ENCODE peak calls at places on chromosomes 16 and 17, in eight cellular contexts. One of them, this sample, is unnamed.

GRCh38 chr16:58099097-58099955 is 29.9 kb downstream of the CFAP20 start:
- DNase-seq in endothelial cell: no peak
- DNase-seq in dorsolateral prefrontal cortex: no peak
- DNase-seq in transverse colon: no peak
- DNase-seq in fibroblast of the conjunctiva: no peak
- DNase-seq in SK-N-DZ: no peak
- DNase-seq in activated T-helper 2 cell treated with anti-CD3 and anti-CD28 coated beads, Interferon-gamma antibody, Interleukin-2, Interleukin-4, amounts not matched to agents 10 μg/mL and 5 μg/mL and 100 μg/mL, durations not matched to agents 14 hours and 24 hours and 36 hours: no peak
- DNase-seq in activated T-cell treated with anti-CD3 and anti-CD28 coated beads for 24 hours: no peak
- DNase-seq in this sample: peak

GRCh38 chr17:2214047-2214717 is 89.4 kb downstream of the SMG6 start:
- DNase-seq in endothelial cell: no peak
- DNase-seq in dorsolateral prefrontal cortex: no peak
- DNase-seq in transverse colon: peak
- DNase-seq in fibroblast of the conjunctiva: no peak
- DNase-seq in SK-N-DZ: no peak
- DNase-seq in activated T-helper 2 cell treated with anti-CD3 and anti-CD28 coated beads, Interferon-gamma antibody, Interleukin-2, Interleukin-4, amounts not matched to agents 10 μg/mL and 5 μg/mL and 100 μg/mL, durations not matched to agents 14 hours and 24 hours and 36 hours: no peak
- DNase-seq in activated T-cell treated with anti-CD3 and anti-CD28 coated beads for 24 hours: peak
- DNase-seq in this sample: peak

GRCh38 chr16:58280846-58281301 is 14.0 kb downstream of the PRSS54 start:
- DNase-seq in endothelial cell: no peak
- DNase-seq in dorsolateral prefrontal cortex: no peak
- DNase-seq in transverse colon: no peak
- DNase-seq in fibroblast of the conjunctiva: no peak
- DNase-seq in SK-N-DZ: no peak
- DNase-seq in activated T-helper 2 cell treated with anti-CD3 and anti-CD28 coated beads, Interferon-gamma antibody, Interleukin-2, Interleukin-4, amounts not matched to agents 10 μg/mL and 5 μg/mL and 100 μg/mL, durations not matched to agents 14 hours and 24 hours and 36 hours: no peak
- DNase-seq in activated T-cell treated with anti-CD3 and anti-CD28 coated beads for 24 hours: no peak
- DNase-seq in this sample: no peak

GRCh38 chr17:29151567-29151966 is 28.6 kb downstream of the MYO18A start:
- DNase-seq in endothelial cell: no peak
- DNase-seq in dorsolateral prefrontal cortex: no peak
- DNase-seq in transverse colon: no peak
- DNase-seq in fibroblast of the conjunctiva: no peak
- DNase-seq in SK-N-DZ: no peak
- DNase-seq in activated T-helper 2 cell treated with anti-CD3 and anti-CD28 coated beads, Interferon-gamma antibody, Interleukin-2, Interleukin-4, amounts not matched to agents 10 μg/mL and 5 μg/mL and 100 μg/mL, durations not matched to agents 14 hours and 24 hours and 36 hours: no peak
- DNase-seq in activated T-cell treated with anti-CD3 and anti-CD28 coated beads for 24 hours: no peak
- DNase-seq in this sample: no peak

GRCh38 chr16:59113009-59113408 is 378.9 kb upstream of the GOT2 start:
- DNase-seq in endothelial cell: no peak
- DNase-seq in dorsolateral prefrontal cortex: no peak
- DNase-seq in transverse colon: no peak
- DNase-seq in fibroblast of the conjunctiva: no peak
- DNase-seq in SK-N-DZ: no peak
- DNase-seq in activated T-helper 2 cell treated with anti-CD3 and anti-CD28 coated beads, Interferon-gamma antibody, Interleukin-2, Interleukin-4, amounts not matched to agents 10 μg/mL and 5 μg/mL and 100 μg/mL, durations not matched to agents 14 hours and 24 hours and 36 hours: no peak
- DNase-seq in activated T-cell treated with anti-CD3 and anti-CD28 coated beads for 24 hours: no peak
- DNase-seq in this sample: no peak

GRCh38 chr17:28426081-28426519 is 20.1 kb upstream of the SLC46A1 start:
- DNase-seq in endothelial cell: peak
- DNase-seq in dorsolateral prefrontal cortex: no peak
- DNase-seq in transverse colon: peak
- DNase-seq in fibroblast of the conjunctiva: no peak
- DNase-seq in SK-N-DZ: peak
- DNase-seq in activated T-helper 2 cell treated with anti-CD3 and anti-CD28 coated beads, Interferon-gamma antibody, Interleukin-2, Interleukin-4, amounts not matched to agents 10 μg/mL and 5 μg/mL and 100 μg/mL, durations not matched to agents 14 hours and 24 hours and 36 hours: no peak
- DNase-seq in activated T-cell treated with anti-CD3 and anti-CD28 coated beads for 24 hours: no peak
- DNase-seq in this sample: peak

GRCh38 chr17:50721194-50722010 is 2.0 kb downstream of the LUC7L3 start:
- DNase-seq in endothelial cell: no peak
- DNase-seq in dorsolateral prefrontal cortex: no peak
- DNase-seq in transverse colon: no peak
- DNase-seq in fibroblast of the conjunctiva: no peak
- DNase-seq in SK-N-DZ: no peak
- DNase-seq in activated T-helper 2 cell treated with anti-CD3 and anti-CD28 coated beads, Interferon-gamma antibody, Interleukin-2, Interleukin-4, amounts not matched to agents 10 μg/mL and 5 μg/mL and 100 μg/mL, durations not matched to agents 14 hours and 24 hours and 36 hours: no peak
- DNase-seq in activated T-cell treated with anti-CD3 and anti-CD28 coated beads for 24 hours: no peak
- DNase-seq in this sample: no peak

GRCh38 chr16:1158456-1159324 is 5.8 kb downstream of the CACNA1H start:
- DNase-seq in endothelial cell: no peak
- DNase-seq in dorsolateral prefrontal cortex: no peak
- DNase-seq in transverse colon: peak
- DNase-seq in fibroblast of the conjunctiva: no peak
- DNase-seq in SK-N-DZ: no peak
- DNase-seq in activated T-helper 2 cell treated with anti-CD3 and anti-CD28 coated beads, Interferon-gamma antibody, Interleukin-2, Interleukin-4, amounts not matched to agents 10 μg/mL and 5 μg/mL and 100 μg/mL, durations not matched to agents 14 hours and 24 hours and 36 hours: no peak
- DNase-seq in activated T-cell treated with anti-CD3 and anti-CD28 coated beads for 24 hours: no peak
- DNase-seq in this sample: peak

GRCh38 chr17:13647551-13647950 is 45.8 kb upstream of the HS3ST3A1 start:
- DNase-seq in endothelial cell: no peak
- DNase-seq in dorsolateral prefrontal cortex: no peak
- DNase-seq in transverse colon: no peak
- DNase-seq in fibroblast of the conjunctiva: peak
- DNase-seq in SK-N-DZ: peak
- DNase-seq in activated T-helper 2 cell treated with anti-CD3 and anti-CD28 coated beads, Interferon-gamma antibody, Interleukin-2, Interleukin-4, amounts not matched to agents 10 μg/mL and 5 μg/mL and 100 μg/mL, durations not matched to agents 14 hours and 24 hours and 36 hours: no peak
- DNase-seq in activated T-cell treated with anti-CD3 and anti-CD28 coated beads for 24 hours: no peak
- DNase-seq in this sample: no peak

GRCh38 chr17:79786930-79787643 is 9.1 kb downstream of the CBX2 start:
- DNase-seq in endothelial cell: no peak
- DNase-seq in dorsolateral prefrontal cortex: no peak
- DNase-seq in transverse colon: no peak
- DNase-seq in fibroblast of the conjunctiva: no peak
- DNase-seq in SK-N-DZ: no peak
- DNase-seq in activated T-helper 2 cell treated with anti-CD3 and anti-CD28 coated beads, Interferon-gamma antibody, Interleukin-2, Interleukin-4, amounts not matched to agents 10 μg/mL and 5 μg/mL and 100 μg/mL, durations not matched to agents 14 hours and 24 hours and 36 hours: no peak
- DNase-seq in activated T-cell treated with anti-CD3 and anti-CD28 coated beads for 24 hours: no peak
- DNase-seq in this sample: peak

GRCh38 chr16:50711040-50711439 is 17.6 kb downstream of the NOD2 start:
- DNase-seq in endothelial cell: no peak
- DNase-seq in dorsolateral prefrontal cortex: no peak
- DNase-seq in transverse colon: no peak
- DNase-seq in fibroblast of the conjunctiva: no peak
- DNase-seq in SK-N-DZ: no peak
- DNase-seq in activated T-helper 2 cell treated with anti-CD3 and anti-CD28 coated beads, Interferon-gamma antibody, Interleukin-2, Interleukin-4, amounts not matched to agents 10 μg/mL and 5 μg/mL and 100 μg/mL, durations not matched to agents 14 hours and 24 hours and 36 hours: no peak
- DNase-seq in activated T-cell treated with anti-CD3 and anti-CD28 coated beads for 24 hours: no peak
- DNase-seq in this sample: peak

GRCh38 chr17:1762906-1763829 is 1.3 kb downstream of the SERPINF1 start:
- DNase-seq in endothelial cell: no peak
- DNase-seq in dorsolateral prefrontal cortex: no peak
- DNase-seq in transverse colon: no peak
- DNase-seq in fibroblast of the conjunctiva: peak
- DNase-seq in SK-N-DZ: peak
- DNase-seq in activated T-helper 2 cell treated with anti-CD3 and anti-CD28 coated beads, Interferon-gamma antibody, Interleukin-2, Interleukin-4, amounts not matched to agents 10 μg/mL and 5 μg/mL and 100 μg/mL, durations not matched to agents 14 hours and 24 hours and 36 hours: no peak
- DNase-seq in activated T-cell treated with anti-CD3 and anti-CD28 coated beads for 24 hours: no peak
- DNase-seq in this sample: peak

GRCh38 chr16:30032083-30032819 is 1.2 kb upstream of the TLCD3B start:
- DNase-seq in endothelial cell: peak
- DNase-seq in dorsolateral prefrontal cortex: no peak
- DNase-seq in transverse colon: peak
- DNase-seq in fibroblast of the conjunctiva: peak
- DNase-seq in SK-N-DZ: peak
- DNase-seq in activated T-helper 2 cell treated with anti-CD3 and anti-CD28 coated beads, Interferon-gamma antibody, Interleukin-2, Interleukin-4, amounts not matched to agents 10 μg/mL and 5 μg/mL and 100 μg/mL, durations not matched to agents 14 hours and 24 hours and 36 hours: peak
- DNase-seq in activated T-cell treated with anti-CD3 and anti-CD28 coated beads for 24 hours: peak
- DNase-seq in this sample: peak

GRCh38 chr16:78918805-78919204 is 681.7 kb downstream of the MAF start:
- DNase-seq in endothelial cell: no peak
- DNase-seq in dorsolateral prefrontal cortex: no peak
- DNase-seq in transverse colon: no peak
- DNase-seq in fibroblast of the conjunctiva: no peak
- DNase-seq in SK-N-DZ: no peak
- DNase-seq in activated T-helper 2 cell treated with anti-CD3 and anti-CD28 coated beads, Interferon-gamma antibody, Interleukin-2, Interleukin-4, amounts not matched to agents 10 μg/mL and 5 μg/mL and 100 μg/mL, durations not matched to agents 14 hours and 24 hours and 36 hours: no peak
- DNase-seq in activated T-cell treated with anti-CD3 and anti-CD28 coated beads for 24 hours: no peak
- DNase-seq in this sample: no peak

GRCh38 chr16:51243836-51244483 is 92.9 kb upstream of the SALL1 start:
- DNase-seq in endothelial cell: no peak
- DNase-seq in dorsolateral prefrontal cortex: no peak
- DNase-seq in transverse colon: peak
- DNase-seq in fibroblast of the conjunctiva: peak
- DNase-seq in SK-N-DZ: no peak
- DNase-seq in activated T-helper 2 cell treated with anti-CD3 and anti-CD28 coated beads, Interferon-gamma antibody, Interleukin-2, Interleukin-4, amounts not matched to agents 10 μg/mL and 5 μg/mL and 100 μg/mL, durations not matched to agents 14 hours and 24 hours and 36 hours: no peak
- DNase-seq in activated T-cell treated with anti-CD3 and anti-CD28 coated beads for 24 hours: no peak
- DNase-seq in this sample: no peak

GRCh38 chr17:75649687-75650086 is 16.5 kb downstream of the SMIM5 start:
- DNase-seq in endothelial cell: no peak
- DNase-seq in dorsolateral prefrontal cortex: no peak
- DNase-seq in transverse colon: no peak
- DNase-seq in fibroblast of the conjunctiva: no peak
- DNase-seq in SK-N-DZ: no peak
- DNase-seq in activated T-helper 2 cell treated with anti-CD3 and anti-CD28 coated beads, Interferon-gamma antibody, Interleukin-2, Interleukin-4, amounts not matched to agents 10 μg/mL and 5 μg/mL and 100 μg/mL, durations not matched to agents 14 hours and 24 hours and 36 hours: no peak
- DNase-seq in activated T-cell treated with anti-CD3 and anti-CD28 coated beads for 24 hours: no peak
- DNase-seq in this sample: no peak

GRCh38 chr17:45161288-45162021 is at the start of gene HEXIM2:
- DNase-seq in endothelial cell: peak
- DNase-seq in dorsolateral prefrontal cortex: peak
- DNase-seq in transverse colon: peak
- DNase-seq in fibroblast of the conjunctiva: peak
- DNase-seq in SK-N-DZ: peak
- DNase-seq in activated T-helper 2 cell treated with anti-CD3 and anti-CD28 coated beads, Interferon-gamma antibody, Interleukin-2, Interleukin-4, amounts not matched to agents 10 μg/mL and 5 μg/mL and 100 μg/mL, durations not matched to agents 14 hours and 24 hours and 36 hours: peak
- DNase-seq in activated T-cell treated with anti-CD3 and anti-CD28 coated beads for 24 hours: peak
- DNase-seq in this sample: peak

GRCh38 chr16:66248096-66248495 is 118.4 kb upstream of the CDH5 start:
- DNase-seq in endothelial cell: no peak
- DNase-seq in dorsolateral prefrontal cortex: no peak
- DNase-seq in transverse colon: peak
- DNase-seq in fibroblast of the conjunctiva: peak
- DNase-seq in SK-N-DZ: no peak
- DNase-seq in activated T-helper 2 cell treated with anti-CD3 and anti-CD28 coated beads, Interferon-gamma antibody, Interleukin-2, Interleukin-4, amounts not matched to agents 10 μg/mL and 5 μg/mL and 100 μg/mL, durations not matched to agents 14 hours and 24 hours and 36 hours: no peak
- DNase-seq in activated T-cell treated with anti-CD3 and anti-CD28 coated beads for 24 hours: no peak
- DNase-seq in this sample: no peak

GRCh38 chr16:27431773-27432599 is 30.0 kb downstream of the IL21R start:
- DNase-seq in endothelial cell: peak
- DNase-seq in dorsolateral prefrontal cortex: no peak
- DNase-seq in transverse colon: no peak
- DNase-seq in fibroblast of the conjunctiva: no peak
- DNase-seq in SK-N-DZ: no peak
- DNase-seq in activated T-helper 2 cell treated with anti-CD3 and anti-CD28 coated beads, Interferon-gamma antibody, Interleukin-2, Interleukin-4, amounts not matched to agents 10 μg/mL and 5 μg/mL and 100 μg/mL, durations not matched to agents 14 hours and 24 hours and 36 hours: no peak
- DNase-seq in activated T-cell treated with anti-CD3 and anti-CD28 coated beads for 24 hours: no peak
- DNase-seq in this sample: no peak

GRCh38 chr17:14227052-14227451 is 9.6 kb downstream of the CDRT15 start:
- DNase-seq in endothelial cell: no peak
- DNase-seq in dorsolateral prefrontal cortex: no peak
- DNase-seq in transverse colon: no peak
- DNase-seq in fibroblast of the conjunctiva: no peak
- DNase-seq in SK-N-DZ: no peak
- DNase-seq in activated T-helper 2 cell treated with anti-CD3 and anti-CD28 coated beads, Interferon-gamma antibody, Interleukin-2, Interleukin-4, amounts not matched to agents 10 μg/mL and 5 μg/mL and 100 μg/mL, durations not matched to agents 14 hours and 24 hours and 36 hours: no peak
- DNase-seq in activated T-cell treated with anti-CD3 and anti-CD28 coated beads for 24 hours: no peak
- DNase-seq in this sample: no peak

GRCh38 chr17:73782641-73783381 is 138.6 kb upstream of the SDK2 start:
- DNase-seq in endothelial cell: no peak
- DNase-seq in dorsolateral prefrontal cortex: no peak
- DNase-seq in transverse colon: peak
- DNase-seq in fibroblast of the conjunctiva: no peak
- DNase-seq in SK-N-DZ: no peak
- DNase-seq in activated T-helper 2 cell treated with anti-CD3 and anti-CD28 coated beads, Interferon-gamma antibody, Interleukin-2, Interleukin-4, amounts not matched to agents 10 μg/mL and 5 μg/mL and 100 μg/mL, durations not matched to agents 14 hours and 24 hours and 36 hours: no peak
- DNase-seq in activated T-cell treated with anti-CD3 and anti-CD28 coated beads for 24 hours: no peak
- DNase-seq in this sample: peak

GRCh38 chr17:81834831-81835267 is at the start of gene PPP1R27:
- DNase-seq in endothelial cell: no peak
- DNase-seq in dorsolateral prefrontal cortex: no peak
- DNase-seq in transverse colon: no peak
- DNase-seq in fibroblast of the conjunctiva: no peak
- DNase-seq in SK-N-DZ: no peak
- DNase-seq in activated T-helper 2 cell treated with anti-CD3 and anti-CD28 coated beads, Interferon-gamma antibody, Interleukin-2, Interleukin-4, amounts not matched to agents 10 μg/mL and 5 μg/mL and 100 μg/mL, durations not matched to agents 14 hours and 24 hours and 36 hours: no peak
- DNase-seq in activated T-cell treated with anti-CD3 and anti-CD28 coated beads for 24 hours: no peak
- DNase-seq in this sample: no peak

GRCh38 chr16:72372646-72373045 is 200.7 kb upstream of the PMFBP1 start:
- DNase-seq in endothelial cell: no peak
- DNase-seq in dorsolateral prefrontal cortex: no peak
- DNase-seq in transverse colon: no peak
- DNase-seq in fibroblast of the conjunctiva: no peak
- DNase-seq in SK-N-DZ: no peak
- DNase-seq in activated T-helper 2 cell treated with anti-CD3 and anti-CD28 coated beads, Interferon-gamma antibody, Interleukin-2, Interleukin-4, amounts not matched to agents 10 μg/mL and 5 μg/mL and 100 μg/mL, durations not matched to agents 14 hours and 24 hours and 36 hours: no peak
- DNase-seq in activated T-cell treated with anti-CD3 and anti-CD28 coated beads for 24 hours: no peak
- DNase-seq in this sample: no peak

GRCh38 chr16:46801428-46802049 is 29.4 kb downstream of the C16orf87 start:
- DNase-seq in endothelial cell: no peak
- DNase-seq in dorsolateral prefrontal cortex: no peak
- DNase-seq in transverse colon: no peak
- DNase-seq in fibroblast of the conjunctiva: no peak
- DNase-seq in SK-N-DZ: peak
- DNase-seq in activated T-helper 2 cell treated with anti-CD3 and anti-CD28 coated beads, Interferon-gamma antibody, Interleukin-2, Interleukin-4, amounts not matched to agents 10 μg/mL and 5 μg/mL and 100 μg/mL, durations not matched to agents 14 hours and 24 hours and 36 hours: no peak
- DNase-seq in activated T-cell treated with anti-CD3 and anti-CD28 coated beads for 24 hours: no peak
- DNase-seq in this sample: peak

GRCh38 chr17:47131761-47132160 is 57.3 kb downstream of the CDC27 start:
- DNase-seq in endothelial cell: no peak
- DNase-seq in dorsolateral prefrontal cortex: no peak
- DNase-seq in transverse colon: no peak
- DNase-seq in fibroblast of the conjunctiva: no peak
- DNase-seq in SK-N-DZ: no peak
- DNase-seq in activated T-helper 2 cell treated with anti-CD3 and anti-CD28 coated beads, Interferon-gamma antibody, Interleukin-2, Interleukin-4, amounts not matched to agents 10 μg/mL and 5 μg/mL and 100 μg/mL, durations not matched to agents 14 hours and 24 hours and 36 hours: no peak
- DNase-seq in activated T-cell treated with anti-CD3 and anti-CD28 coated beads for 24 hours: no peak
- DNase-seq in this sample: no peak

GRCh38 chr17:58006563-58006923 is 503 bp downstream of the SRSF1 start:
- DNase-seq in endothelial cell: peak
- DNase-seq in dorsolateral prefrontal cortex: peak
- DNase-seq in transverse colon: peak
- DNase-seq in fibroblast of the conjunctiva: peak
- DNase-seq in SK-N-DZ: peak
- DNase-seq in activated T-helper 2 cell treated with anti-CD3 and anti-CD28 coated beads, Interferon-gamma antibody, Interleukin-2, Interleukin-4, amounts not matched to agents 10 μg/mL and 5 μg/mL and 100 μg/mL, durations not matched to agents 14 hours and 24 hours and 36 hours: peak
- DNase-seq in activated T-cell treated with anti-CD3 and anti-CD28 coated beads for 24 hours: peak
- DNase-seq in this sample: peak

GRCh38 chr17:40106760-40107265 is 6.4 kb upstream of the NR1D1 start:
- DNase-seq in endothelial cell: no peak
- DNase-seq in dorsolateral prefrontal cortex: no peak
- DNase-seq in transverse colon: no peak
- DNase-seq in fibroblast of the conjunctiva: no peak
- DNase-seq in SK-N-DZ: no peak
- DNase-seq in activated T-helper 2 cell treated with anti-CD3 and anti-CD28 coated beads, Interferon-gamma antibody, Interleukin-2, Interleukin-4, amounts not matched to agents 10 μg/mL and 5 μg/mL and 100 μg/mL, durations not matched to agents 14 hours and 24 hours and 36 hours: no peak
- DNase-seq in activated T-cell treated with anti-CD3 and anti-CD28 coated beads for 24 hours: no peak
- DNase-seq in this sample: peak

GRCh38 chr17:15909481-15909991 is 35.4 kb upstream of the ADORA2B start:
- DNase-seq in endothelial cell: no peak
- DNase-seq in dorsolateral prefrontal cortex: no peak
- DNase-seq in transverse colon: no peak
- DNase-seq in fibroblast of the conjunctiva: no peak
- DNase-seq in SK-N-DZ: no peak
- DNase-seq in activated T-helper 2 cell treated with anti-CD3 and anti-CD28 coated beads, Interferon-gamma antibody, Interleukin-2, Interleukin-4, amounts not matched to agents 10 μg/mL and 5 μg/mL and 100 μg/mL, durations not matched to agents 14 hours and 24 hours and 36 hours: no peak
- DNase-seq in activated T-cell treated with anti-CD3 and anti-CD28 coated beads for 24 hours: no peak
- DNase-seq in this sample: peak

GRCh38 chr16:82748026-82748425 is 121.3 kb downstream of the CDH13 start:
- DNase-seq in endothelial cell: no peak
- DNase-seq in dorsolateral prefrontal cortex: no peak
- DNase-seq in transverse colon: no peak
- DNase-seq in fibroblast of the conjunctiva: no peak
- DNase-seq in SK-N-DZ: no peak
- DNase-seq in activated T-helper 2 cell treated with anti-CD3 and anti-CD28 coated beads, Interferon-gamma antibody, Interleukin-2, Interleukin-4, amounts not matched to agents 10 μg/mL and 5 μg/mL and 100 μg/mL, durations not matched to agents 14 hours and 24 hours and 36 hours: no peak
- DNase-seq in activated T-cell treated with anti-CD3 and anti-CD28 coated beads for 24 hours: no peak
- DNase-seq in this sample: no peak

GRCh38 chr17:2192367-2193028 is 111.1 kb downstream of the SMG6 start:
- DNase-seq in endothelial cell: no peak
- DNase-seq in dorsolateral prefrontal cortex: no peak
- DNase-seq in transverse colon: peak
- DNase-seq in fibroblast of the conjunctiva: peak
- DNase-seq in SK-N-DZ: no peak
- DNase-seq in activated T-helper 2 cell treated with anti-CD3 and anti-CD28 coated beads, Interferon-gamma antibody, Interleukin-2, Interleukin-4, amounts not matched to agents 10 μg/mL and 5 μg/mL and 100 μg/mL, durations not matched to agents 14 hours and 24 hours and 36 hours: no peak
- DNase-seq in activated T-cell treated with anti-CD3 and anti-CD28 coated beads for 24 hours: peak
- DNase-seq in this sample: no peak

This sample was measured in H7.